ENCODE peak calls at places on chromosomes 13 and 19, in four cellular contexts. L is K562, J is HepG2, T is HCT116. E is an unnamed sample.

GRCh38 chr13:109704771-109705628 is 81.4 kb downstream of the IRS2 start:
- DNase-seq in L (no peak), J (no peak), T (no peak), E (no peak)

GRCh38 chr19:51810228-51810627 is 15.3 kb downstream of the FPR3 start:
- DNase-seq in L (peak), J (peak), T (no peak), E (no peak)

GRCh38 chr13:75415720-75416119 is 66.2 kb downstream of the TBC1D4 start:
- DNase-seq in L (no peak), J (no peak), T (no peak), E (no peak)

GRCh38 chr13:25859528-25859927 is 192.3 kb downstream of the SHISA2 start:
- DNase-seq in L (no peak), J (no peak), T (no peak), E (no peak)

GRCh38 chr19:16327911-16328823 is 3.5 kb downstream of the KLF2 start:
- DNase-seq in L (peak), J (no peak), T (no peak), E (no peak)

GRCh38 chr19:15337202-15337601 is 4.9 kb upstream of the BRD4 start:
- DNase-seq in L (no peak), J (no peak), T (no peak), E (peak)

GRCh38 chr19:8517551-8518442 is 3.8 kb upstream of the ZNF414 start:
- DNase-seq in L (no peak), J (no peak), T (no peak), E (no peak)

GRCh38 chr19:32416749-32417469 is 11.3 kb downstream of the DPY19L3 start:
- DNase-seq in L (peak), J (no peak), T (no peak), E (no peak)

GRCh38 chr19:43480574-43480973 is 15.2 kb upstream of the LYPD3 start:
- DNase-seq in L (no peak), J (no peak), T (no peak), E (no peak)

GRCh38 chr13:76934671-76935070 is 13.6 kb upstream of the ACOD1 start:
- DNase-seq in L (no peak), J (no peak), T (no peak), E (no peak)

GRCh38 chr13:76798037-76798436 is 88.2 kb downstream of the KCTD12 start:
- DNase-seq in L (no peak), J (no peak), T (no peak), E (no peak)

GRCh38 chr19:18093439-18094161 is 4.0 kb upstream of the MAST3 start:
- DNase-seq in L (peak), J (peak), T (peak), E (no peak)

GRCh38 chr19:29288276-29288675 is 75.3 kb upstream of the UQCRFS1 start:
- DNase-seq in L (no peak), J (no peak), T (no peak), E (no peak)

GRCh38 chr13:99859178-99860177 is 112.1 kb downstream of the ZIC5 start:
- DNase-seq in L (no peak), J (no peak), T (no peak), E (no peak)

GRCh38 chr19:30593975-30594925 is 222.1 kb downstream of the ZNF536 start:
- DNase-seq in L (no peak), J (no peak), T (no peak), E (no peak)

GRCh38 chr19:5005096-5005495 is 36.2 kb downstream of the KDM4B start:
- DNase-seq in L (no peak), J (no peak), T (no peak), E (no peak)

GRCh38 chr19:17775245-17775927 is 19.6 kb upstream of the B3GNT3 start:
- DNase-seq in L (peak), J (peak), T (no peak), E (no peak)

GRCh38 chr13:73465629-73465974 is 406.8 kb downstream of the KLF5 start:
- DNase-seq in L (peak), J (no peak), T (peak), E (no peak)

GRCh38 chr19:10517760-10518443 is 655 bp upstream of the S1PR5 start:
- DNase-seq in L (peak), J (no peak), T (no peak), E (no peak)

GRCh38 chr19:10519421-10519820 is 2.2 kb upstream of the S1PR5 start:
- DNase-seq in L (no peak), J (no peak), T (no peak), E (no peak)

GRCh38 chr19:10517361-10517759 is at the start of gene S1PR5:
- DNase-seq in L (peak), J (no peak), T (no peak), E (no peak)

GRCh38 chr19:10516671-10517286 is 468 bp downstream of the S1PR5 start:
- DNase-seq in L (no peak), J (no peak), T (no peak), E (no peak)

DNA sequence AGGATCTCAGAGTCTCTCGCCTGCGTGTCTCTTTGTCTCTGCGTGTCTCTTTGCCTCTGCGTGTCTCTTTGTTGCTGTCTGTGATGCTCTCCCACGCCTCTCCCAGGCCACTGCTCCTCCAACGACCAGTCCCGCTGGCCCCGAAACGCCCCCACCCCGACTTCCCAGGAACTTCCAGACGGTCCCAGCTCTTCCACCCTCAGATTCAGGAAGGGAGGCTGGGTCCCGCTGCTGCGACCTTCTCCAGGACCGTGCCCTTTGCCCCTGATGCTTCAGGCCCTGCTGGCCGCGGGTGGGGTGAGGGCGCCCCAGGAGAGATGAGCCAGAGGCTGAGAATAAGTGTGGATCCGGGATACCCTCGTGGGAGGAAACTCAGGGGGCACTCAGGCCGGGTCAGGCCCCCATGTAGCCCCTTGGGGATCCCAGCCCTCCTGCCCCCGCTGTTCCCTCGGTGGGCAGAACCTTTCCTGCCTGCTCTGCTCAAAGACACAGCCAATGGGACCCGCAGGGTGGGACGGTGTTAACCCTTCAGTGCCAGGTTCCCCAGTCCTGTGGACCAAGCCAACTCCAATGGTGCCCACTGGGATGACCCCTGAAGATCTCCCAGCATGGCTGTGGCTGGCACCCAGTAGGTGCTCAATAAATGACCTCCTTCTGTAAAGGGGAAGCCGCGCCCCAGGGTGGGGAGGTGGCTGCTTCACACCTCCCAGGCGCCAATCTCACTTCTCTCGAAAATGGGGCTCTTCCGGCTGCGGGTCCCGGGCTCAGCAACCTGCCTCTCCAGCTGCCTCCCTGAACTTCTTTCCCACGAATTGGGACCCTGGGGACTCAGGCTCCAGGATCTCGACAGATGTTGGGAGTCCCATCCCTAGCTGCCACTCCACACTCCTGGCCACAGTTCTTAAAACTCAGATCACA is 1.5 kb upstream of the S1PR5 start:
- DNase-seq in L (no peak), J (no peak), T (no peak), E (no peak)
- TF ChIP-seq TCF7L2 in L (no peak), J (no peak), T (no peak), E (no peak)

DNA sequence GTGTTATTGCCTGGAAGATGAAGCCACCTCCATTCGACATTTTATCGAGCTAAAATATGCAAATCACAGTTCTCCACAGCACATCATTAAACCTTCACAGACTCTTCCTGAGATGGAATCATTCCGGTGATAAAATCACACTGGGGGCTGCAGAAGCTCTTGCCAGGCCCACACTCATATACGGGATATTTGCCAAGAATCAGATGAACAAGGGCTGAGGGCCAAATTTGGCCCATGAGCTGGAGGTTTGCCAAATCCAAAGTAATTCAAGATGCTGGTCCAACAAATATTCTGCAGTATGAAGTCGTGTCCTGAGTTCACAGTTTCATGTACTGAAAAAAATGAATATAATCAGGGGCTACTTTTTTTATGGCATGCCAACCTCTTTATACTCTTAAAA is 16.6 kb upstream of the RXFP2 start:
- DNase-seq in L (no peak), J (no peak), T (no peak), E (no peak)
- TF ChIP-seq TCF7L2 in L (no peak), J (no peak), T (no peak), E (no peak)

DNA sequence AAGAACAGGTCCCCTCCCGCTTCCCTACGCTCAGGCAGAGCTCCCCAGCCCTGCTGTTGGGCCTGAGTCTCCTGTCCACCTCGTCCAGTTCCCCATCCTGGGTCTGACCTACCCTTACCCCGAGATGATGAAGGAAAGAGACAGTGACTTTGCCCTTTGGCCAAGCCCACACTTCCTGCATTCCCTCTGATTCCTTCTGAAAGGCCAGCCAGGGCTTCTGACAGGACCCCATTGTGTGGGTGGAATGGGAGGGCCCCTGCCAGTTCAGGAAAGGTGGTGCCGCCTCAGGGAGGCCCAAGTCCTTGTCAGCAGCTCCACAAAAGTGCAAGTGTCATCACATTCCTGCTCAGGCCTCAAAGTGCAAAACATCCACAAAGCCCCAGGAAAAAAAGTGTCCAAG is 177.8 kb downstream of the PAN3 start:
- DNase-seq in L (no peak), J (peak), T (no peak), E (no peak)
- TF ChIP-seq TCF7L2 in L (no peak), J (no peak), T (no peak), E (no peak)

GRCh38 chr13:93246069-93246468 is 19.5 kb downstream of the GPC6 start:
- DNase-seq in L (no peak), J (no peak), T (no peak), E (no peak)

GRCh38 chr13:93244918-93245280 is 18.3 kb downstream of the GPC6 start:
- DNase-seq in L (no peak), J (no peak), T (no peak), E (no peak)

GRCh38 chr13:93248627-93249047 is 22.0 kb downstream of the GPC6 start:
- DNase-seq in L (peak), J (peak), T (no peak), E (no peak)

GRCh38 chr13:93243375-93244063 is 16.9 kb downstream of the GPC6 start:
- DNase-seq in L (no peak), J (no peak), T (no peak), E (no peak)

DNA sequence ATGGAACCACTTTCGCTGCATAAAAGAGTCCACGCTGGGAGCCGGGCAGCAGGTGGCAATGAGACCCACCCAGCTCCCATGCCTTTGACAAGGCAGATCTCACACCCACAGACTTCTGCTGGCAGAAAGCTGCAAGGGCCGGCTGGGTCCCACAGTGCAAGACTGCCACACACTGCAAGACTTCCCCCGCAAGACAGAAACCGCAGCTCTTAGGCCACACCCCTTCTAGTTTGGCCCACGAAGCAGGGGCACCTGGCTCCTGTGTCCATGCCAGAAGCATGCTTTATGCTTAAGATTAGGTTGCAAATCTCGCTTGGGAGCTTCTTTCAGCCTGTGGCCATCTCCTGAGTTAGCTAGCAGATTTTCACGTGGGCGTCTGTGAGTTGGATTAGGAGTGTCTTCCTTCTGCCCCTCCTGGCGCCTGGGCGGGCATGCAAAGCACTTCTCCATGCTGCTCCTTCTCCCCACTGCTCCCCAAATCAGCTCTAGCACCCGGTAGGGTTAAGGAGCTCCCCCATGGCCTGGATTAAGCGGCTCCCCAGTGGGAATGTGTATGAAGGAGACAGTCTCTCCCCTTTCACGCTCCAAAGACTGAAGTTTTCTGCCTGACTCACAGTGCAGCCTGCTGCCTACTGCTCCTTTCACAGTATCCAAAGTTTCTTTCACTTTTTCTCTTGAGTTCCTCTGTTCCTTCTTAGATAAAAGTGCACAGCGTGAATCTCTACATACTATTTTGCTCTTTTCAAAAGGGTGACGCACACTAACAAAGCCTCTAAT is 17.7 kb downstream of the GPC6 start:
- DNase-seq in L (peak), J (no peak), T (no peak), E (no peak)
- TF ChIP-seq TCF7L2 in L (no peak), J (no peak), T (no peak), E (no peak)